ENCODE peak calls at places on chromosomes 11 and 22, in five cellular contexts. K is MM.1S; V is CD8-positive, alpha-beta T cell; M is coronary artery; W is mammary epithelial cell. B is an unnamed sample.

GRCh38 chr11:118650366-118650765 is 29.1 kb downstream of the TREH start:
- DNase-seq in K (no peak), V (no peak), M (peak; percentile 43), W (no peak), B (no peak)

GRCh38 chr11:78313181-78313788 is 104.3 kb downstream of the GAB2 start:
- DNase-seq in K (no peak), V (no peak), M (no peak), W (peak; percentile 66), B (no peak)

GRCh38 chr11:1516273-1517067 is 29.9 kb upstream of the MOB2 start:
- DNase-seq in K (no peak), V (no peak), M (no peak), W (peak; percentile 21), B (no peak)

GRCh38 chr11:31412946-31413345 is 43.3 kb downstream of the DNAJC24 start:
- DNase-seq in K (no peak), V (no peak), M (no peak), W (peak; percentile 39), B (no peak)

GRCh38 chr22:47023871-47024270 is 261.4 kb downstream of the TBC1D22A start:
- DNase-seq in K (no peak), V (no peak), M (no peak), W (no peak), B (no peak)

GRCh38 chr11:56066980-56067379 is 26.1 kb upstream of the OR8I2 start:
- DNase-seq in K (no peak), V (no peak), M (no peak), W (no peak), B (no peak)

GRCh38 chr22:36934153-36934939 is 20.9 kb downstream of the CSF2RB start:
- DNase-seq in K (no peak), V (no peak), M (no peak), W (no peak), B (peak; percentile 57)

GRCh38 chr22:46078241-46079092 is 71.9 kb upstream of the PPARA start:
- DNase-seq in K (no peak), V (no peak), M (peak; percentile 86), W (peak; percentile 91), B (no peak)

GRCh38 chr11:30128269-30128932 is 102.4 kb upstream of the FSHB start:
- DNase-seq in K (no peak), V (no peak), M (no peak), W (peak; percentile 32), B (no peak)

GRCh38 chr11:70506986-70507385 is 108.7 kb downstream of the CTTN start:
- DNase-seq in K (no peak), V (no peak), M (no peak), W (no peak), B (no peak)

GRCh38 chr11:117809236-117810055 is 12.4 kb upstream of the DSCAML1 start:
- DNase-seq in K (no peak), V (no peak), M (no peak), W (peak; percentile 55), B (no peak)

GRCh38 chr11:3056296-3057068 is 741 bp downstream of the CARS1 start:
- DNase-seq in K (no peak), V (no peak), M (no peak), W (peak; percentile 16), B (no peak)

GRCh38 chr22:31615481-31615840 is 46.6 kb downstream of the PISD start:
- DNase-seq in K (no peak), V (no peak), M (no peak), W (no peak), B (no peak)

GRCh38 chr22:31618057-31618456 is 44.0 kb downstream of the PISD start:
- DNase-seq in K (no peak), V (no peak), M (no peak), W (no peak), B (no peak)

GRCh38 chr22:31614781-31615480 is 47.1 kb downstream of the PISD start:
- DNase-seq in K (no peak), V (no peak), M (no peak), W (no peak), B (no peak)

GRCh38 chr22:31615940-31616314 is 46.1 kb downstream of the PISD start:
- DNase-seq in K (peak; percentile 8), V (no peak), M (no peak), W (no peak), B (no peak)

DNA sequence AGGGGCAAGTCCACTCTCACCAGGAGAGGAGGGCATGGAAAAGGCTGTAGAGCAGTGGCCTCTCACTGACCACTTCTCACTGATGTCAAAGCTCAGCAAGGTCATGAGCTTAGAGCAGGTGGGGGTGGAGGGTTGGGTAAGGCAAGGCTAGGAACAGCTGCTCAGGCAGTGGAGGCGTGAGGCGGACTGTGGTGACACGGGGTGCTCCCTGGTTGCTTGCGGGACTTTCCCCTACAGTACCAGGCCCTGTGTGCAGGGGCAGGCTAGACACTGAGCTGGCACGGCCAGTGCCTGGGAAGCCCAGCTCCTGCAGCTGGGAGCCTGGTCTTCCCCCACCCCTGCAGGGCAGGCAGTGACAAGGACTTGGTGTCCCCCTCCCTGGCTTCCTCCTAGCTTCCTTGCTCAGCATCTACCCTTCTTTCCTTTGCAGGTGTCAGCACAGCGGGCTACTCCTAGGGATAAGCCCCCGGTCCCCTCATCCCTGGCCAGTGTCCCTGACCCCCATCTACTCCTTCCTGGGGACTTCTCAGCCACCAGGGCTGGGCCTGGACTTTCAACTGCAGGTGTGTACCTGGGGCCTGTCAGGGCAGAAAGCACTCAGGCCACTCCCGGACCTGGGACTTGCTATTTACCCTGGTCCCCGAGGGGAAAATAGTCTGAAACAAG is 45.6 kb downstream of the PISD start:
- DNase-seq in K (peak; percentile 67), V (no peak), M (no peak), W (no peak), B (no peak)
- TF ChIP-seq CTCF in K (no peak), V (no peak), M (no peak), W (no peak), B (no peak)

GRCh38 chr11:36431429-36432092 is 78.5 kb downstream of the TRAF6 start:
- DNase-seq in K (no peak), V (no peak), M (no peak), W (peak; percentile 93), B (no peak)
- TF ChIP-seq CTCF in K (no peak), V (no peak), M (no peak), W (peak; percentile 35), B (peak; percentile 22)

GRCh38 chr11:10413268-10413667 is 41.8 kb upstream of the AMPD3 start:
- DNase-seq in K (peak; percentile 86), V (no peak), M (no peak), W (peak; percentile 27), B (no peak)
- TF ChIP-seq CTCF in K (peak; percentile 69), V (peak; percentile 51), M (no peak), W (peak; percentile 45), B (peak; percentile 34)

GRCh38 chr11:61155312-61155711 is 5.9 kb downstream of the VPS37C start:
- DNase-seq in K (no peak), V (no peak), M (no peak), W (no peak), B (no peak)

GRCh38 chr11:61160487-61161189 is 588 bp downstream of the VPS37C start:
- DNase-seq in K (no peak), V (no peak), M (no peak), W (no peak), B (no peak)

GRCh38 chr11:61158691-61159381 is 2.4 kb downstream of the VPS37C start:
- DNase-seq in K (no peak), V (no peak), M (no peak), W (peak; percentile 70), B (no peak)

GRCh38 chr11:61154528-61154927 is 6.7 kb downstream of the VPS37C start:
- DNase-seq in K (no peak), V (no peak), M (no peak), W (no peak), B (no peak)

DNA sequence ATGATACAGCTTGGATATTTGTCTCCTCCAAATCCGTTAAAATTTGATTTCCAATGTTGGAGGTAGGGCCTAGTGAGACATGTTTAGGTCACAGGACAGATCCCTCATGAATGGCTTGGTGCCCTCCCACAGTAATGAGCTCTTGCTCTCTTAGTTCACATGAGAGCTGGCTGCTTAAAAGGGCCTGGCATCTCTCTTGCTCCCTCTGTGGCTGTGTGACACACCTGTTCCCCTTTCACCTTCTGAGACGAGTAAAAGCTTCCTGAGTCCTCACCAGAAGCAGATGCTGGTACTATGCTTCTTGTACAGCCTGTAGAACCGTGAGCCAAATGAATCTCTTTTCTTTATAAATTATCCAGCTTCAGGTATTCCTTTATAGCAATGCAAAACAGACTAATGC is 3.5 kb downstream of the VPS37C start:
- DNase-seq in K (no peak), V (no peak), M (no peak), W (no peak), B (no peak)
- TF ChIP-seq CTCF in K (no peak), V (no peak), M (no peak), W (no peak), B (no peak)

GRCh38 chr22:26748845-26749244 is 91.5 kb downstream of the MIAT start:
- DNase-seq in K (no peak), V (no peak), M (no peak), W (no peak), B (no peak)

GRCh38 chr22:26757496-26757895 is 100.1 kb downstream of the MIAT start:
- DNase-seq in K (no peak), V (no peak), M (no peak), W (no peak), B (no peak)

GRCh38 chr22:26756675-26757293 is 99.4 kb downstream of the MIAT start:
- DNase-seq in K (peak; percentile 33), V (peak; percentile 42), M (no peak), W (peak; percentile 36), B (no peak)

GRCh38 chr22:26751217-26751616 is 93.8 kb downstream of the MIAT start:
- DNase-seq in K (no peak), V (no peak), M (no peak), W (no peak), B (no peak)

DNA sequence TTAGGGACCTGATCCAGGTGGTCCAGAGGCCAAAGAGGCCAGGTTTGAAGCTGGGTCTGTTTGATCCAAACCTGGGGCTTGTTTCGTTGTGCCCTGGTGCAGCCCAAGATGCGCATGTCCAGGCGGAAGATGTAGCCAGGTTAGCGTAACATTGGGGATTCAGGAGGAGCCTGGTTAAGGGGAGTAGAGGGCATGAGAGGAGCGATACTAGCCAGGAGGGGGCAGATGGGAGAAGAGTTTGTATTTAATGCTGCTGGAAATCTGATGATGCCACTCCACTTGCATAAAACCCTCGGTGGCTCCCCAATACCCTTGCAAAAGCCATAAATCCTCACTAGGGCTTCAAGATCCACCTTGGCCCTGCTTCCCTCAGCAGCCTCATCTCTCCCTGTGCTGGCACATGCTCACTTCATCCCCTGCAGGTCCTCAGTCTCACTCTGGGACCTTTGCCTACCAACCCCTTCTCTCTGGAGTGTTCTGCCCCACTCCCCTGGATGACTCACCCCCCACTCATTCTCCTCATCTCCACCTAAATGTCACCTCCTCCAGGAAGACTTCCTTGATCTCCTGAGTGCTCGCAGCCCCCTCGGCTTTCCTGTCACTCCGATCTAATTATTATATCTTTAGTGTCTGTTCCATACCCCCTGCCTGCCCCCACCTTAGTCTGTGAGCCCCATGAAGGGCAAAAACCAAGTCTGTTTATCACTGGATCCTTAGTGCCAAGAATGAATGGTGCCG is 95.9 kb downstream of the MIAT start:
- DNase-seq in K (no peak), V (no peak), M (no peak), W (no peak), B (no peak)
- TF ChIP-seq CTCF in K (no peak), V (no peak), M (no peak), W (no peak), B (no peak)

B was measured in osteocyte.